ENCODE peak calls at places on chromosomes 1 and 21, in eight cellular contexts. B is pons; Q is GM12865; Y is stimulated activated CD4-positive, alpha-beta T cell treated with anti-CD3 and anti-CD28 coated beads, Interleukin-4, amount 100 ng/mL, for 48 hours; K is activated T-cell treated with anti-CD3 and anti-CD28 coated beads for 48 hours; I is mammary epithelial cell; D is nephron progenitor cell; P is hepatic stellate cell. Z is an unnamed sample.

GRCh38 chr1:89953072-89953626 is 41.8 kb upstream of the ZNF326 start:
- DNase-seq in B (no peak), P (peak), Q (peak), D (peak), K (peak), Y (peak), I (peak), Z (no peak)

GRCh38 chr1:192559115-192560006 is 16.2 kb upstream of the RGS1 start:
- DNase-seq in Y (no peak), I (peak), B (no peak), K (no peak), D (no peak), Q (peak), P (peak), Z (no peak)

GRCh38 chr1:37901191-37901892 is 42.0 kb upstream of the MTF1 start:
- DNase-seq in Y (no peak), P (no peak), I (no peak), D (no peak), B (no peak), K (no peak), Q (peak), Z (peak)

GRCh38 chr21:28421716-28422480 is 570.8 kb downstream of the LTN1 start:
- DNase-seq in K (no peak), P (peak), I (peak), Q (no peak), Y (no peak), B (no peak), D (no peak), Z (no peak)

GRCh38 chr21:33657124-33657842 is 15.0 kb downstream of the ITSN1 start:
- DNase-seq in B (peak), P (no peak), K (no peak), Y (no peak), D (no peak), I (no peak), Q (no peak), Z (no peak)

GRCh38 chr21:46096997-46097825 is 701 bp upstream of the COL6A2 start:
- DNase-seq in D (no peak), B (no peak), Q (no peak), K (no peak), I (no peak), Y (no peak), P (peak), Z (no peak)

GRCh38 chr1:233229291-233229690 is 66.2 kb downstream of the PCNX2 start:
- DNase-seq in I (no peak), D (no peak), P (no peak), B (no peak), K (no peak), Y (no peak), Q (no peak), Z (no peak)

GRCh38 chr1:25817840-25818501 is 1.8 kb upstream of the MTFR1L start:
- DNase-seq in Q (no peak), B (no peak), P (no peak), Y (no peak), K (no peak), I (no peak), D (no peak), Z (no peak)

GRCh38 chr1:205447457-205448415 is 8.1 kb downstream of the BLACAT1 start:
- DNase-seq in Y (no peak), B (no peak), D (peak), Q (no peak), I (peak), K (no peak), P (no peak), Z (no peak)

GRCh38 chr21:43328171-43328570 is 98.8 kb downstream of the SIK1 start:
- DNase-seq in K (no peak), P (no peak), Q (no peak), Y (no peak), I (no peak), B (no peak), D (no peak), Z (no peak)

GRCh38 chr1:24652382-24652781 is 9.3 kb downstream of the SRRM1 start:
- DNase-seq in I (no peak), P (no peak), K (no peak), Q (no peak), B (no peak), Y (no peak), D (no peak), Z (no peak)

GRCh38 chr21:31156169-31156568 is 117.9 kb upstream of the KRTAP19-8 start:
- DNase-seq in I (no peak), D (no peak), P (no peak), K (no peak), Y (no peak), Q (no peak), B (no peak), Z (no peak)

GRCh38 chr1:10897981-10898728 is 101.7 kb upstream of the CASZ1 start:
- DNase-seq in B (no peak), Y (no peak), K (no peak), I (peak), Q (no peak), P (peak), D (peak), Z (no peak)

GRCh38 chr21:46570119-46570518 is 34.8 kb downstream of the S100B start:
- DNase-seq in D (no peak), Q (no peak), I (no peak), B (no peak), P (no peak), K (no peak), Y (no peak), Z (no peak)